ENCODE peak calls at places on chromosomes 12 and 14, in ten cellular contexts. J, P, I, G, X, W, C, B, Q and M are unnamed samples.

GRCh38 chr14:29643415-29644206 is 284.0 kb downstream of the PRKD1 start:
- DNase-seq in J (peak; percentile 70), P (no peak), I (no peak), G (peak; percentile 20), X (peak; percentile 60), W (no peak), C (no peak), B (no peak), Q (no peak), M (peak; percentile 27)

GRCh38 chr14:86897224-86897623 is 1095.8 kb downstream of the GALC start:
- DNase-seq in J (no peak), P (no peak), I (no peak), G (no peak), X (no peak), W (no peak), C (no peak), B (no peak), Q (no peak), M (no peak)

GRCh38 chr14:35333797-35334743 is 41.9 kb downstream of the PSMA6 start:
- DNase-seq in J (no peak), P (no peak), I (no peak), G (no peak), X (no peak), W (peak; percentile 9), C (no peak), B (peak; percentile 36), Q (no peak), M (no peak)

GRCh38 chr14:94337274-94337673 is 14.1 kb upstream of the SERPINA6 start:
- DNase-seq in J (peak; percentile 24), P (no peak), I (no peak), G (peak; percentile 44), X (peak; percentile 31), W (no peak), C (no peak), B (no peak), Q (no peak), M (no peak)

GRCh38 chr12:12719496-12719895 is 2.3 kb downstream of the CDKN1B start:
- DNase-seq in J (peak; percentile 35), P (no peak), I (no peak), G (no peak), X (no peak), W (no peak), C (no peak), B (no peak), Q (no peak), M (no peak)

GRCh38 chr12:93805736-93806141 is 128.6 kb downstream of the CRADD start:
- DNase-seq in J (no peak), P (no peak), I (no peak), G (no peak), X (no peak), W (no peak), C (no peak), B (no peak), Q (no peak), M (no peak)

GRCh38 chr14:95760596-95760995 is 46.7 kb upstream of the TCL1A start:
- DNase-seq in J (no peak), P (no peak), I (no peak), G (no peak), X (no peak), W (no peak), C (no peak), B (no peak), Q (no peak), M (no peak)

GRCh38 chr12:118704517-118704916 is 276.8 kb upstream of the SRRM4 start:
- DNase-seq in J (no peak), P (no peak), I (no peak), G (no peak), X (no peak), W (no peak), C (no peak), B (no peak), Q (no peak), M (no peak)

GRCh38 chr12:108804361-108804949 is 52.9 kb downstream of the SSH1 start:
- DNase-seq in J (peak; percentile 99), P (no peak), I (no peak), G (peak; percentile 89), X (peak; percentile 95), W (no peak), C (no peak), B (no peak), Q (peak; percentile 64), M (peak; percentile 81)